ENCODE peak calls at places on chromosomes 7 and 10, in nine cellular contexts. H is GM10248, T is thyroid gland, N is cardiac fibroblast, Y is cardiac muscle cell, V is breast epithelium, C is nephron progenitor cell, B is body of pancreas, L is HCT116. O is an unnamed sample.

GRCh38 chr7:135447783-135448182 is 62.1 kb downstream of the CNOT4 start:
- DNase-seq in H (no peak), T (no peak), N (no peak), Y (no peak), V (no peak), C (no peak), B (no peak), L (no peak), O (no peak)

GRCh38 chr10:101629781-101630419 is 41.8 kb downstream of the DPCD start:
- DNase-seq in H (no peak), T (no peak), N (no peak), Y (no peak), V (no peak), C (no peak), B (no peak), L (no peak), O (no peak)

GRCh38 chr10:106819490-106819889 is 345.0 kb downstream of the SORCS1 start:
- DNase-seq in H (no peak), T (no peak), N (no peak), Y (no peak), V (no peak), C (no peak), B (no peak), L (no peak), O (no peak)

GRCh38 chr10:80459047-80459865 is 5.1 kb downstream of the TSPAN14 start:
- DNase-seq in H (peak; percentile 73), T (peak; percentile 57), N (peak; percentile 74), Y (peak; percentile 77), V (peak; percentile 63), C (no peak), B (peak; percentile 20), L (no peak), O (peak; percentile 43)

GRCh38 chr7:46932656-46933424 is 649.1 kb downstream of the TNS3 start:
- DNase-seq in H (no peak), T (peak; percentile 22), N (peak; percentile 95), Y (peak; percentile 98), V (peak; percentile 44), C (no peak), B (no peak), L (no peak), O (no peak)

GRCh38 chr7:157423886-157424565 is 87.2 kb downstream of the DNAJB6 start:
- DNase-seq in H (no peak), T (no peak), N (no peak), Y (no peak), V (no peak), C (no peak), B (no peak), L (no peak), O (no peak)

GRCh38 chr7:93461350-93461749 is 113.2 kb downstream of the CALCR start:
- DNase-seq in H (no peak), T (no peak), N (no peak), Y (no peak), V (no peak), C (no peak), B (no peak), L (no peak), O (no peak)

GRCh38 chr7:149868638-149869290 is 5.0 kb upstream of the ATP6V0E2 start:
- DNase-seq in H (no peak), T (peak; percentile 68), N (no peak), Y (no peak), V (no peak), C (no peak), B (no peak), L (no peak), O (no peak)

GRCh38 chr10:58179238-58179637 is 88.5 kb downstream of the IPMK start:
- DNase-seq in H (no peak), T (no peak), N (peak; percentile 52), Y (peak; percentile 21), V (no peak), C (no peak), B (no peak), L (no peak), O (no peak)

GRCh38 chr10:80536361-80536835 is 1.3 kb upstream of the SH2D4B start:
- DNase-seq in H (no peak), T (no peak), N (no peak), Y (no peak), V (no peak), C (no peak), B (no peak), L (no peak), O (no peak)

GRCh38 chr7:149097088-149097487 is 6.6 kb upstream of the ZNF786 start:
- DNase-seq in H (no peak), T (no peak), N (peak; percentile 6), Y (no peak), V (no peak), C (no peak), B (no peak), L (no peak), O (no peak)

GRCh38 chr10:60376221-60376620 is 13.5 kb downstream of the ANK3 start:
- DNase-seq in H (no peak), T (no peak), N (no peak), Y (no peak), V (no peak), C (no peak), B (no peak), L (no peak), O (no peak)

GRCh38 chr10:20372748-20373147 is 524.4 kb downstream of the NEBL start:
- DNase-seq in H (no peak), T (no peak), N (no peak), Y (no peak), V (no peak), C (no peak), B (no peak), L (no peak), O (peak; percentile 40)

GRCh38 chr7:2859952-2860351 is 15.8 kb upstream of the GNA12 start:
- DNase-seq in H (no peak), T (no peak), N (no peak), Y (no peak), V (no peak), C (no peak), B (peak; percentile 63), L (no peak), O (no peak)

GRCh38 chr10:510415-510881 is 179.0 kb downstream of the DIP2C start:
- DNase-seq in H (no peak), T (no peak), N (no peak), Y (no peak), V (no peak), C (no peak), B (no peak), L (no peak), O (no peak)

GRCh38 chr7:101681170-101682007 is 52.3 kb upstream of the MYL10 start:
- DNase-seq in H (no peak), T (peak; percentile 69), N (peak; percentile 77), Y (peak; percentile 79), V (peak; percentile 23), C (no peak), B (peak; percentile 44), L (peak; percentile 26), O (no peak)

DNA sequence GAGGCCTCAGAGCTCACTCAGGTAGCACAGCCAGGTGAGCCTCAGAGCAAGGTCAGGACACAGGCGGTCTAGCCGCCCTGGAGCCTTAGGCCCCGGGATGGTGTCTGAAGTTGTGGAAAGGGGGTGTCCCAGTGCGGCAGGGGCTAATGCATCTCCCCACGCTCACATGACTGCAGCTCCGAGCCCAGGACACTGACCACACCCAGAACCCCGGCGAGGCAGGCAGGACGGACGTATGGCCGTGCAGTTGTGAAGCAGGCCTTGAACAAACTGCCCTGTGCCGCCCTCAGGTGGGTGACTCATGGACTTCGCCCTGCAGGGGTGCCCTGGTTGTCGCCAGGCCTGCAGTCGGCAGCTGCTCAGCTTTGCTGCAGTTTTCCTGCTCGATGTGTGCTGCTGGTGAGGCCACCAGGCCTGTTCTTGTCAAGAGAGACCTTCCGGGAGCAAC is 5.0 kb upstream of the PRKAR1B start:
- DNase-seq in H (no peak), T (no peak), N (peak; percentile 14), Y (no peak), V (no peak), C (no peak), B (peak; percentile 60), L (peak; percentile 24), O (peak; percentile 48)
- TF ChIP-seq CTCF in H (no peak), T (no peak), N (no peak), Y (no peak), V (peak; percentile 20), C (no peak), B (peak; percentile 40), L (no peak), O (peak; percentile 46)

GRCh38 chr10:111990734-111991133 is 192.8 kb downstream of the GPAM start:
- DNase-seq in H (no peak), T (no peak), N (peak; percentile 26), Y (no peak), V (no peak), C (no peak), B (no peak), L (no peak), O (no peak)
- TF ChIP-seq CTCF in H (no peak), T (peak; percentile 5), N (peak; percentile 42), Y (no peak), V (no peak), C (peak; percentile 29), B (no peak), L (peak; percentile 62), O (peak; percentile 62)

DNA sequence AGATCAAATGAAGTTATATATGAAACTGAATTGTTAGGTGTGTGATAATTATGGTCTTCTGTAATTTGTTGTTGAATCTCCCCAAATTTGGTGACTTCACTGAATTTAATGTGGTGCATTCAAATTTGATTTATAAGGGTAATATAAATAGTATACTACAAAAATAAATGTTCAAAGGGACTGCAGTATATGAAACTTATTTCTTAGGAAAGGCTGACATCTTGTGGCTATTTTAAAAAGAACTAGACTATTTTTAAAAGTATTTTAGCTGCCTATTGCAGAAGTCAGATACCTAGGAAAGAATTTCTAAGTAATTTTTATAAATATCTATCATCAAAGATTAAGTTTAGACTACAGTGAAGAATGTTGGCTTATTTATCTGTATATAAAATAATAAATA is 36.6 kb downstream of the ATRNL1 start:
- DNase-seq in H (peak; percentile 15), T (no peak), N (peak; percentile 56), Y (peak; percentile 54), V (no peak), C (no peak), B (no peak), L (peak; percentile 43), O (no peak)
- TF ChIP-seq CTCF in H (peak; percentile 16), T (peak; percentile 39), N (no peak), Y (peak; percentile 26), V (peak; percentile 38), C (peak; percentile 34), B (peak; percentile 46), L (peak; percentile 52), O (peak; percentile 69)

GRCh38 chr10:77497748-77498147 is 139.9 kb downstream of the KCNMA1 start:
- DNase-seq in H (no peak), T (no peak), N (no peak), Y (no peak), V (no peak), C (no peak), B (no peak), L (no peak), O (no peak)

GRCh38 chr10:77500754-77501151 is 136.9 kb downstream of the KCNMA1 start:
- DNase-seq in H (no peak), T (no peak), N (no peak), Y (no peak), V (no peak), C (no peak), B (no peak), L (no peak), O (no peak)

GRCh38 chr10:77498829-77499228 is 138.8 kb downstream of the KCNMA1 start:
- DNase-seq in H (no peak), T (no peak), N (no peak), Y (no peak), V (no peak), C (no peak), B (no peak), L (no peak), O (no peak)

GRCh38 chr10:77496941-77497420 is 140.6 kb downstream of the KCNMA1 start:
- DNase-seq in H (no peak), T (no peak), N (no peak), Y (no peak), V (no peak), C (no peak), B (no peak), L (no peak), O (no peak)

GRCh38 chr10:77498210-77498609 is 139.4 kb downstream of the KCNMA1 start:
- DNase-seq in H (no peak), T (peak; percentile 13), N (no peak), Y (no peak), V (peak; percentile 67), C (no peak), B (peak; percentile 86), L (no peak), O (no peak)
- TF ChIP-seq CTCF in H (no peak), T (no peak), N (no peak), Y (no peak), V (no peak), C (no peak), B (no peak), L (no peak), O (no peak)

O was measured in H9.